ENCODE peak calls at places on chromosomes 13 and 19, in seven cellular contexts. One of them, this sample, is unnamed.
A peak's percentile ranks its signal among the peaks of the same experiment; 100 is the strongest.

GRCh38 chr13:80340643-80341097 is 256 bp downstream of the SPRY2 start:
- DNase-seq in tibial nerve: no peak
- DNase-seq in cardiac muscle cell: no peak
- DNase-seq in heart left ventricle: no peak
- DNase-seq in tibial artery: peak; percentile 70
- DNase-seq in OCI-LY7: no peak
- DNase-seq in left ventricle myocardium inferior: no peak
- DNase-seq in this sample: peak; percentile 45

GRCh38 chr19:56167064-56167578 is 8.7 kb upstream of the GALP start:
- DNase-seq in tibial nerve: no peak
- DNase-seq in cardiac muscle cell: peak; percentile 74
- DNase-seq in heart left ventricle: no peak
- DNase-seq in tibial artery: no peak
- DNase-seq in OCI-LY7: no peak
- DNase-seq in left ventricle myocardium inferior: no peak
- DNase-seq in this sample: no peak

GRCh38 chr19:50358483-50359431 is 6.7 kb downstream of the NAPSA start:
- DNase-seq in tibial nerve: no peak
- DNase-seq in cardiac muscle cell: no peak
- DNase-seq in heart left ventricle: peak; percentile 75
- DNase-seq in tibial artery: peak; percentile 78
- DNase-seq in OCI-LY7: no peak
- DNase-seq in left ventricle myocardium inferior: peak; percentile 74
- DNase-seq in this sample: peak; percentile 55

GRCh38 chr19:49684251-49684982 is 5.0 kb upstream of the ADM5 start:
- DNase-seq in tibial nerve: no peak
- DNase-seq in cardiac muscle cell: peak; percentile 34
- DNase-seq in heart left ventricle: no peak
- DNase-seq in tibial artery: no peak
- DNase-seq in OCI-LY7: no peak
- DNase-seq in left ventricle myocardium inferior: no peak
- DNase-seq in this sample: peak; percentile 35

GRCh38 chr13:35388979-35389378 is 87.5 kb downstream of the MAB21L1 start:
- DNase-seq in tibial nerve: no peak
- DNase-seq in cardiac muscle cell: no peak
- DNase-seq in heart left ventricle: no peak
- DNase-seq in tibial artery: no peak
- DNase-seq in OCI-LY7: no peak
- DNase-seq in left ventricle myocardium inferior: no peak
- DNase-seq in this sample: no peak

GRCh38 chr19:50831026-50831396 is 2.4 kb downstream of the KLK15 start:
- DNase-seq in tibial nerve: no peak
- DNase-seq in cardiac muscle cell: no peak
- DNase-seq in heart left ventricle: no peak
- DNase-seq in tibial artery: no peak
- DNase-seq in OCI-LY7: no peak
- DNase-seq in left ventricle myocardium inferior: no peak
- DNase-seq in this sample: no peak

GRCh38 chr13:23979361-23980159 is 82.3 kb upstream of the C1QTNF9B start:
- DNase-seq in tibial nerve: peak; percentile 54
- DNase-seq in cardiac muscle cell: peak; percentile 83
- DNase-seq in heart left ventricle: peak; percentile 88
- DNase-seq in tibial artery: peak; percentile 85
- DNase-seq in OCI-LY7: no peak
- DNase-seq in left ventricle myocardium inferior: peak; percentile 80
- DNase-seq in this sample: no peak

GRCh38 chr13:99356216-99357089 is 49.3 kb upstream of the GPR183 start:
- DNase-seq in tibial nerve: no peak
- DNase-seq in cardiac muscle cell: no peak
- DNase-seq in heart left ventricle: no peak
- DNase-seq in tibial artery: no peak
- DNase-seq in OCI-LY7: peak; percentile 38
- DNase-seq in left ventricle myocardium inferior: no peak
- DNase-seq in this sample: peak; percentile 84

GRCh38 chr13:96947343-96947910 is 46.8 kb downstream of the OXGR1 start:
- DNase-seq in tibial nerve: no peak
- DNase-seq in cardiac muscle cell: no peak
- DNase-seq in heart left ventricle: no peak
- DNase-seq in tibial artery: no peak
- DNase-seq in OCI-LY7: no peak
- DNase-seq in left ventricle myocardium inferior: no peak
- DNase-seq in this sample: no peak

GRCh38 chr19:5880604-5881078 is 10.3 kb upstream of the FUT5 start:
- DNase-seq in tibial nerve: no peak
- DNase-seq in cardiac muscle cell: peak; percentile 92
- DNase-seq in heart left ventricle: peak; percentile 78
- DNase-seq in tibial artery: no peak
- DNase-seq in OCI-LY7: no peak
- DNase-seq in left ventricle myocardium inferior: peak; percentile 78
- DNase-seq in this sample: no peak

GRCh38 chr19:14368011-14368513 is 13.2 kb upstream of the ADGRE5 start:
- DNase-seq in tibial nerve: no peak
- DNase-seq in cardiac muscle cell: no peak
- DNase-seq in heart left ventricle: no peak
- DNase-seq in tibial artery: no peak
- DNase-seq in OCI-LY7: peak; percentile 34
- DNase-seq in left ventricle myocardium inferior: no peak
- DNase-seq in this sample: peak; percentile 63

GRCh38 chr13:73542446-73542845 is 483.6 kb downstream of the KLF5 start:
- DNase-seq in tibial nerve: no peak
- DNase-seq in cardiac muscle cell: no peak
- DNase-seq in heart left ventricle: no peak
- DNase-seq in tibial artery: no peak
- DNase-seq in OCI-LY7: no peak
- DNase-seq in left ventricle myocardium inferior: no peak
- DNase-seq in this sample: no peak

GRCh38 chr19:20238025-20238623 is 71.1 kb downstream of the ZNF486 start:
- DNase-seq in tibial nerve: peak; percentile 85
- DNase-seq in cardiac muscle cell: peak; percentile 93
- DNase-seq in heart left ventricle: peak; percentile 92
- DNase-seq in tibial artery: peak; percentile 91
- DNase-seq in OCI-LY7: peak; percentile 97
- DNase-seq in left ventricle myocardium inferior: peak; percentile 91
- DNase-seq in this sample: peak; percentile 39

GRCh38 chr13:100887729-100888151 is 213.1 kb upstream of the TMTC4 start:
- DNase-seq in tibial nerve: no peak
- DNase-seq in cardiac muscle cell: peak; percentile 23
- DNase-seq in heart left ventricle: no peak
- DNase-seq in tibial artery: no peak
- DNase-seq in OCI-LY7: no peak
- DNase-seq in left ventricle myocardium inferior: no peak
- DNase-seq in this sample: no peak

GRCh38 chr13:99231726-99232125 is 26.5 kb downstream of the GPR18 start:
- DNase-seq in tibial nerve: no peak
- DNase-seq in cardiac muscle cell: no peak
- DNase-seq in heart left ventricle: no peak
- DNase-seq in tibial artery: no peak
- DNase-seq in OCI-LY7: peak; percentile 65
- DNase-seq in left ventricle myocardium inferior: no peak
- DNase-seq in this sample: no peak

GRCh38 chr13:43978688-43979087 is 99.0 kb downstream of the LACC1 start:
- DNase-seq in tibial nerve: no peak
- DNase-seq in cardiac muscle cell: peak; percentile 27
- DNase-seq in heart left ventricle: no peak
- DNase-seq in tibial artery: no peak
- DNase-seq in OCI-LY7: no peak
- DNase-seq in left ventricle myocardium inferior: no peak
- DNase-seq in this sample: no peak

DNA sequence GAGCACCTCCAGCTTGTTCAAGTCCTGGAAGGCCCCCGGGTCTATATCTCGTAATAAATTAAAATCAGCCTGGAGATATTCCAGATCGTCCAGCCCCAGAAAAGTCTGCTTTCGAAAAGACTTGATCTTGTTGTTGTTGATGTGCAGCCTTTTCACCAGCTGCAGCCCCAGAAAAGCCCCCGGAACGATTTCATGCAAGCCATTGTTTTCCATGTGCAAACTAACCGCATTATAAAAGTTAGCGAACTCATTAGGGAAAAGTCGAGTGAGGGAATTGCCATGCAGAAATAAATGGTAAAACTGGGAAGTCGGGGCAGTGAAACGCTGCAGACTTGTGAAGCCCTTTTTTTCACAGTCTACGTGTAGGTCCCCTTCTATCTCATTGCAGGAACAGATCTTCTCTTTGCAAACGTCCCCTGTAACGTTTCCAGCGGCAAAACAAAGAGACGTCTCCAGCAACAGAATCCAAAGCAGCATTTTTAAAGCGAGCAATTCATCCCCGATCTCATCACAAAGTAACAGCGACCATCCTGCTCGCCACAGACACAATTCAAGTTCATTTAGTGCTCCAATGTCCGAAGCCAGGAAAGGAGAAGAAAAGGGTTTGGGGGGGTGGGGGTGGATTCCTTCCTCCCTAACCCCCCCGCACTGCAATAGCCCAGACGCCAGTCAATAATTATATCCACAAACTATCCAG is 1.1 kb downstream of the SLITRK1 start:
- DNase-seq in tibial nerve: no peak
- DNase-seq in cardiac muscle cell: no peak
- DNase-seq in heart left ventricle: no peak
- DNase-seq in tibial artery: no peak
- DNase-seq in OCI-LY7: no peak
- DNase-seq in left ventricle myocardium inferior: no peak
- DNase-seq in this sample: no peak
- H3K4me3 ChIP-seq in tibial nerve: peak overlapping the region; percentile 31
- H3K4me3 ChIP-seq in cardiac muscle cell: peak overlapping the region; percentile 24
- H3K4me3 ChIP-seq in heart left ventricle: no peak overlapping the region
- H3K4me3 ChIP-seq in tibial artery: no peak overlapping the region
- H3K4me3 ChIP-seq in OCI-LY7: no peak overlapping the region
- H3K4me3 ChIP-seq in left ventricle myocardium inferior: no peak overlapping the region
- H3K4me3 ChIP-seq in this sample: no peak overlapping the region

GRCh38 chr19:33387351-33388230 is 14.1 kb downstream of the CEBPG start:
- DNase-seq in tibial nerve: no peak
- DNase-seq in cardiac muscle cell: no peak
- DNase-seq in heart left ventricle: peak; percentile 18
- DNase-seq in tibial artery: no peak
- DNase-seq in OCI-LY7: no peak
- DNase-seq in left ventricle myocardium inferior: peak; percentile 12
- DNase-seq in this sample: no peak

GRCh38 chr19:33388231-33388816 is 14.8 kb downstream of the CEBPG start:
- DNase-seq in tibial nerve: no peak
- DNase-seq in cardiac muscle cell: no peak
- DNase-seq in heart left ventricle: peak; percentile 18
- DNase-seq in tibial artery: peak; percentile 70
- DNase-seq in OCI-LY7: no peak
- DNase-seq in left ventricle myocardium inferior: peak; percentile 27
- DNase-seq in this sample: no peak

GRCh38 chr19:33389574-33390119 is 16.1 kb downstream of the CEBPG start:
- DNase-seq in tibial nerve: peak; percentile 12
- DNase-seq in cardiac muscle cell: no peak
- DNase-seq in heart left ventricle: peak; percentile 30
- DNase-seq in tibial artery: no peak
- DNase-seq in OCI-LY7: no peak
- DNase-seq in left ventricle myocardium inferior: peak; percentile 27
- DNase-seq in this sample: no peak

GRCh38 chr19:33390120-33390907 is 16.8 kb downstream of the CEBPG start:
- DNase-seq in tibial nerve: peak; percentile 51
- DNase-seq in cardiac muscle cell: no peak
- DNase-seq in heart left ventricle: peak; percentile 39
- DNase-seq in tibial artery: peak; percentile 69
- DNase-seq in OCI-LY7: no peak
- DNase-seq in left ventricle myocardium inferior: peak; percentile 69
- DNase-seq in this sample: no peak

GRCh38 chr19:33388817-33389573 is 15.5 kb downstream of the CEBPG start:
- DNase-seq in tibial nerve: no peak
- DNase-seq in cardiac muscle cell: no peak
- DNase-seq in heart left ventricle: peak; percentile 17
- DNase-seq in tibial artery: peak; percentile 76
- DNase-seq in OCI-LY7: no peak
- DNase-seq in left ventricle myocardium inferior: peak; percentile 58
- DNase-seq in this sample: no peak
- H3K4me1 ChIP-seq in tibial nerve: peaks cover 62% of the 10 kb centered on the region
- H3K4me1 ChIP-seq in cardiac muscle cell: no peaks in the 10 kb centered on the region
- H3K4me1 ChIP-seq in heart left ventricle: peaks cover 15% of the 10 kb centered on the region
- H3K4me1 ChIP-seq in tibial artery: peaks cover 23% of the 10 kb centered on the region
- H3K4me1 ChIP-seq in OCI-LY7: no peaks in the 10 kb centered on the region
- H3K4me1 ChIP-seq in left ventricle myocardium inferior: peaks cover 86% of the 10 kb centered on the region
- H3K4me1 ChIP-seq in this sample: peaks cover 4% of the 10 kb centered on the region

GRCh38 chr19:17997969-17998826 is 9.8 kb upstream of the ARRDC2 start:
- DNase-seq in tibial nerve: no peak
- DNase-seq in cardiac muscle cell: no peak
- DNase-seq in heart left ventricle: no peak
- DNase-seq in tibial artery: peak; percentile 73
- DNase-seq in OCI-LY7: peak; percentile 82
- DNase-seq in left ventricle myocardium inferior: no peak
- DNase-seq in this sample: peak; percentile 53

GRCh38 chr19:17998827-17999150 is 9.2 kb upstream of the ARRDC2 start:
- DNase-seq in tibial nerve: no peak
- DNase-seq in cardiac muscle cell: no peak
- DNase-seq in heart left ventricle: no peak
- DNase-seq in tibial artery: peak; percentile 64
- DNase-seq in OCI-LY7: no peak
- DNase-seq in left ventricle myocardium inferior: no peak
- DNase-seq in this sample: no peak

GRCh38 chr19:18000981-18001836 is 6.8 kb upstream of the ARRDC2 start:
- DNase-seq in tibial nerve: peak; percentile 85
- DNase-seq in cardiac muscle cell: peak; percentile 53
- DNase-seq in heart left ventricle: peak; percentile 91
- DNase-seq in tibial artery: peak; percentile 99
- DNase-seq in OCI-LY7: peak; percentile 89
- DNase-seq in left ventricle myocardium inferior: peak; percentile 91
- DNase-seq in this sample: peak; percentile 92

GRCh38 chr19:18000480-18000980 is 7.4 kb upstream of the ARRDC2 start:
- DNase-seq in tibial nerve: no peak
- DNase-seq in cardiac muscle cell: no peak
- DNase-seq in heart left ventricle: no peak
- DNase-seq in tibial artery: no peak
- DNase-seq in OCI-LY7: no peak
- DNase-seq in left ventricle myocardium inferior: no peak
- DNase-seq in this sample: no peak

GRCh38 chr19:17999685-18000479 is 8.1 kb upstream of the ARRDC2 start:
- DNase-seq in tibial nerve: no peak
- DNase-seq in cardiac muscle cell: no peak
- DNase-seq in heart left ventricle: no peak
- DNase-seq in tibial artery: peak; percentile 70
- DNase-seq in OCI-LY7: no peak
- DNase-seq in left ventricle myocardium inferior: no peak
- DNase-seq in this sample: no peak
- H3K4me3 ChIP-seq in tibial nerve: no peak overlapping the region
- H3K4me3 ChIP-seq in cardiac muscle cell: no peak overlapping the region
- H3K4me3 ChIP-seq in heart left ventricle: peak overlapping the region; percentile 69
- H3K4me3 ChIP-seq in tibial artery: peak overlapping the region; percentile 88
- H3K4me3 ChIP-seq in OCI-LY7: peak overlapping the region; percentile 77
- H3K4me3 ChIP-seq in left ventricle myocardium inferior: peak overlapping the region; percentile 82
- H3K4me3 ChIP-seq in this sample: no peak overlapping the region

DNA sequence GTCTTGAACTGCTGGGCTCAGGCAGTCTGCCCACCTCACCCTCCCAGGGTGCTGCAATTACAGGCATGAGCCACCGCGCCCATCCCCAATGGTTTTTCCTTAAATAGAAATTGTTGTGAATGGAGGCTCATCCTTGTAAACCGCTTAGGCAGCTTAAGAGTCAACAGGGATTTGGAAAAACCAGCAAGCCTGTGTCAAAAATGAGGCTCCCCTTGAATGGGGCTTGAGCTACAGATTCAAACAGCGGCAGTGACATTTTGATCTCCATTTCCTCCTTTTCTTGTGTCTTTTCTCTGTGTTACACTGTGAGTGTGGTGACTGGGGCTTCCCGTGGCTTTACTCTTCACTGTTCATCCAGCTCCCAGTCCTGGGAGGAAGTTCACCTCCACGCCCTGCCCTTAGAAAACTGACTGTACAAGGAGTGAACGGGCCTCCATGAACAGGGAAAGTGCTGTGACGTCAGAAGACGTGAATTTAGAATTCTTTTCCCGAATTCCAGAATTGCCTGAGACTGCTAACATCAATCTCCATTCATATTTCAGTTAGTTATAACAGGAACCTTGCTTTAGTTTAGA is 15.3 kb upstream of the RAB8A start:
- DNase-seq in tibial nerve: no peak
- DNase-seq in cardiac muscle cell: no peak
- DNase-seq in heart left ventricle: no peak
- DNase-seq in tibial artery: no peak
- DNase-seq in OCI-LY7: no peak
- DNase-seq in left ventricle myocardium inferior: no peak
- DNase-seq in this sample: no peak
- H3K4me1 ChIP-seq in tibial nerve: peaks cover 14% of the 10 kb centered on the region
- H3K4me1 ChIP-seq in cardiac muscle cell: no peaks in the 10 kb centered on the region
- H3K4me1 ChIP-seq in heart left ventricle: no peaks in the 10 kb centered on the region
- H3K4me1 ChIP-seq in tibial artery: peaks cover 12% of the 10 kb centered on the region
- H3K4me1 ChIP-seq in OCI-LY7: no peaks in the 10 kb centered on the region
- H3K4me1 ChIP-seq in left ventricle myocardium inferior: no peaks in the 10 kb centered on the region
- H3K4me1 ChIP-seq in this sample: no peaks in the 10 kb centered on the region